ENCODE peak calls at places on chromosomes 12 and 14, in seven cellular contexts. Y is gastrocnemius medialis, O is A549, C is right lobe of liver, U is stomach, N is uterus, R is HCT116. B is an unnamed sample.

GRCh38 chr12:57148469-57149308 is 1.3 kb upstream of the LRP1-AS start:
- DNase-seq in R (no peak), N (peak; percentile 84), Y (peak; percentile 64), O (no peak), U (peak; percentile 44), C (peak; percentile 87), B (no peak)

GRCh38 chr14:65928995-65929394 is 516.5 kb downstream of the FUT8 start:
- DNase-seq in R (no peak), U (no peak), C (no peak), N (no peak), Y (no peak), O (no peak), B (no peak)

GRCh38 chr12:666766-667308 is 3.6 kb upstream of the NINJ2 start:
- DNase-seq in Y (no peak), U (no peak), R (no peak), O (no peak), C (no peak), N (no peak), B (no peak)

GRCh38 chr12:26651566-26652188 is 181.3 kb downstream of the ITPR2 start:
- DNase-seq in Y (no peak), U (peak; percentile 45), N (peak; percentile 35), C (no peak), O (peak; percentile 71), R (peak; percentile 41), B (peak; percentile 35)

GRCh38 chr14:68110989-68111704 is 291.6 kb downstream of the RAD51B start:
- DNase-seq in R (no peak), O (no peak), Y (no peak), C (no peak), N (no peak), U (no peak), B (no peak)

GRCh38 chr12:70177637-70178036 is 65.6 kb upstream of the CNOT2 start:
- DNase-seq in U (no peak), O (no peak), N (no peak), Y (no peak), R (no peak), C (no peak), B (no peak)

GRCh38 chr14:58587271-58587670 is 50.5 kb upstream of the DACT1 start:
- DNase-seq in U (no peak), R (no peak), C (no peak), N (no peak), O (no peak), Y (no peak), B (no peak)

GRCh38 chr12:78181544-78182162 is 351.0 kb downstream of the NAV3 start:
- DNase-seq in N (no peak), O (peak; percentile 0), Y (no peak), R (no peak), C (no peak), U (no peak), B (no peak)

GRCh38 chr14:22131749-22132476 is 457.1 kb downstream of the DAD1 start:
- DNase-seq in O (no peak), N (no peak), U (no peak), Y (no peak), C (no peak), R (no peak), B (no peak)

GRCh38 chr12:122079532-122080081 is 1.1 kb downstream of the MLXIP start:
- DNase-seq in O (no peak), R (no peak), C (no peak), Y (peak; percentile 90), N (no peak), U (no peak), B (no peak)

GRCh38 chr12:790253-790563 is 37.8 kb downstream of the WNK1 start:
- DNase-seq in O (no peak), N (no peak), C (no peak), R (no peak), Y (no peak), U (no peak), B (no peak)

GRCh38 chr12:130126023-130126432 is 36.2 kb upstream of the FZD10 start:
- DNase-seq in Y (peak; percentile 45), R (no peak), C (no peak), N (no peak), O (peak; percentile 33), U (no peak), B (no peak)

GRCh38 chr12:121138284-121138683 is 5.6 kb downstream of the P2RX7 start:
- DNase-seq in Y (no peak), N (no peak), O (no peak), U (no peak), C (no peak), R (no peak), B (no peak)

GRCh38 chr14:22781606-22782000 is 15.1 kb downstream of the OXA1L start:
- DNase-seq in N (no peak), R (no peak), Y (no peak), U (no peak), O (no peak), C (no peak), B (peak; percentile 28)

GRCh38 chr12:128914908-128915563 is 61.8 kb downstream of the GLT1D1 start:
- DNase-seq in C (no peak), N (no peak), U (no peak), O (no peak), Y (no peak), R (no peak), B (no peak)

GRCh38 chr14:37673439-37673838 is 78.0 kb downstream of the TTC6 start:
- DNase-seq in Y (no peak), O (no peak), R (no peak), N (no peak), C (no peak), U (no peak), B (no peak)

GRCh38 chr12:128784030-128784770 is 39.6 kb downstream of the SLC15A4 start:
- DNase-seq in C (no peak), Y (no peak), N (peak; percentile 29), U (no peak), R (no peak), O (no peak), B (peak; percentile 33)

GRCh38 chr14:55654233-55654632 is 74.2 kb downstream of the KTN1 start:
- DNase-seq in R (no peak), O (no peak), U (no peak), Y (no peak), C (no peak), N (no peak), B (no peak)

GRCh38 chr12:56695327-56696101 is 7.4 kb upstream of the PTGES3 start:
- DNase-seq in C (peak; percentile 7), Y (no peak), U (no peak), N (no peak), R (no peak), O (no peak), B (no peak)

GRCh38 chr12:3416670-3417069 is 74.3 kb upstream of the PRMT8 start:
- DNase-seq in U (no peak), Y (no peak), C (no peak), R (no peak), N (no peak), O (no peak), B (no peak)

DNA sequence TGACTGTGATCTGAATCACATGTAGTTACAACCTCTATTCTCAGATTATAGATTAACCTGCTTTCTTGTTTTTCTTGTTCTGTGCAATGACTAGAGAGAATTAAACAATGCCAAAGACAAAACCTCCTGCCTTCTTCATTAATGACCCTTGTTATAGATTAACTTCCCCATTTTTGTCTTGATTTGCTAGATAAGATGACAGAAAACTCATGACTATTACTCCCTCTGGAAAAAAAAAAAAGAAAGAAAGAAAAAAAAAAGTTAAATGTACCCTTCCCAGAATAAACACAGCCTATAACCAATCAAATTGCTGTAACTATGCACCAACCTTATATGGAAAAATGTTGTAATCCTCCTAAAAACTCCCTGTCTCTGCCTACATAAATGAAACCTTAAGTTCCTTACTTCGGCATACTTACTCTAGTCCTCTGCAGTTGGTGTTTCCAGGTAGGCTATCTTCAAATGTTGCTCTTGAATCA is 41.1 kb upstream of the PCED1B start:
- DNase-seq in O (peak; percentile 21), N (no peak), R (no peak), Y (no peak), U (no peak), C (no peak), B (no peak)
- TF ChIP-seq POLR2A in O (no peak), N (no peak), R (no peak), Y (no peak), U (no peak), C (no peak), B (no peak)

GRCh38 chr14:90406384-90406798 is 9.6 kb downstream of the CALM1 start:
- DNase-seq in Y (no peak), O (no peak), R (no peak), U (no peak), C (no peak), N (no peak), B (no peak)
- TF ChIP-seq POLR2A in Y (no peak), O (no peak), R (no peak), U (no peak), C (no peak), N (no peak), B (no peak)

DNA sequence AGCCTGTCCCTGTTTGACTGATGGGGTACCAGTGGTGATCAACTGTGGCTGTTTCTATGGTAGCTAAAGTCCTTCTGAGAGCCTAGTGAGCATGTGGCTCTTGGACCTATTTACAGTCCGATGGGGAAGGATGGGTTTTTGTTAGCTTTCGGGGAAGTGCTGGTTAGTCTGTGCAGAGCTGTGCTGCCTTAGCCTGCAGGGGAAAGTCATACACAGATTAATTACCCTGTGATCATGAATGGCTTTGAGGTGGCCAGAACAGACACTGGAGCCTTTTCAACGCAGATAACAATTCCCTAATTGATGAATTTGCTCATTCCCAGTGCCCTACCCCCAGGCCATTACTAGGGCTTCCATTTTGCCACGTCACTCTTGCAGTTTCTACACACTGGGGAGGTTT is 99.7 kb downstream of the WSCD2 start:
- DNase-seq in R (no peak), O (no peak), Y (no peak), C (no peak), N (no peak), U (no peak), B (no peak)
- TF ChIP-seq POLR2A in R (no peak), O (no peak), Y (no peak), C (no peak), N (no peak), U (no peak), B (no peak)

GRCh38 chr14:47040490-47040889 is 388.9 kb upstream of the RPL10L start:
- DNase-seq in U (no peak), C (no peak), R (peak; percentile 31), N (no peak), O (no peak), Y (no peak), B (no peak)

GRCh38 chr14:47039336-47039735 is 387.8 kb upstream of the RPL10L start:
- DNase-seq in Y (no peak), O (no peak), N (no peak), U (no peak), R (no peak), C (no peak), B (no peak)

DNA sequence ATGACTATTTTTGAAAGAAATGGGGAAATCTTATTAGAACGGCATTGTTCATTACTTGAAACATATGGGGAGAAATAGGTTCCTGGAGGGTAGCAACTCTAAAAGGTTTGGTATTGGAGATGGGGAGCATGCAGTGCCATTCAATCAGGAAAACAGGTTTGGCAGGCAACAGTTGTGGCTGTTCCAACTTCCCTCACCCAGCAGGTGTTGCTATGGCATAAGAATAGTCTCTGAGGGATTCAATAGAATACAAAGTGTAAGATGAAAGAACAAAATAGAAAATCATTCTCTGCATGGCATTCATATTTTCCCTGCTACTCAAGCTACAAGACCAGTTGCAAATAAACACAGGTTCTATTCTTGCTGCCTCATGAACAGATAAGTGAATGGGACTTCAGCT is 393.3 kb upstream of the RPL10L start:
- DNase-seq in N (no peak), C (no peak), U (peak; percentile 27), R (no peak), O (no peak), Y (no peak), B (no peak)
- TF ChIP-seq POLR2A in N (no peak), C (no peak), U (no peak), R (no peak), O (no peak), Y (no peak), B (no peak)